ENCODE peak calls at places on chromosome 9, in four cellular contexts. One of them, this sample, is unnamed. For H3K4me1, the result is how much of the 10 kb centered on the place peaks cover.

GRCh38 chr9:19028835-19029451 is 4.1 kb downstream of the SAXO1 start:
- DNase-seq in H1: no peak
- DNase-seq in H9: peak
- DNase-seq in IMR-90: peak
- DNase-seq in this sample: peak

GRCh38 chr9:135060461-135061116 is 26.9 kb upstream of the OLFM1 start:
- DNase-seq in H1: no peak
- DNase-seq in H9: peak
- DNase-seq in IMR-90: no peak
- DNase-seq in this sample: no peak

GRCh38 chr9:8804618-8805017 is 1005.0 kb upstream of the DMAC1 start:
- DNase-seq in H9: no peak
- DNase-seq in IMR-90: no peak
- DNase-seq in H1: no peak
- DNase-seq in this sample: no peak

GRCh38 chr9:136496801-136497620 is 14.2 kb upstream of the SEC16A start:
- DNase-seq in H1: no peak
- DNase-seq in IMR-90: no peak
- DNase-seq in H9: no peak
- DNase-seq in this sample: no peak

GRCh38 chr9:122248448-122248865 is 16.2 kb downstream of the RBM18 start:
- DNase-seq in H1: no peak
- DNase-seq in H9: no peak
- DNase-seq in IMR-90: no peak
- DNase-seq in this sample: no peak

GRCh38 chr9:131410051-131410491 is 16.2 kb downstream of the PRRC2B start:
- DNase-seq in H9: no peak
- DNase-seq in H1: no peak
- DNase-seq in IMR-90: peak
- DNase-seq in this sample: no peak

GRCh38 chr9:69579749-69580581 is 92.2 kb downstream of the APBA1 start:
- DNase-seq in H1: no peak
- DNase-seq in IMR-90: no peak
- DNase-seq in H9: no peak
- DNase-seq in this sample: no peak

GRCh38 chr9:100938507-100938906 is 90.0 kb upstream of the PLPPR1 start:
- DNase-seq in IMR-90: no peak
- DNase-seq in H1: no peak
- DNase-seq in H9: no peak
- DNase-seq in this sample: no peak

GRCh38 chr9:93920401-93920800 is 34.8 kb downstream of the BARX1 start:
- DNase-seq in H1: no peak
- DNase-seq in H9: no peak
- DNase-seq in IMR-90: no peak
- DNase-seq in this sample: no peak

GRCh38 chr9:95516736-95517558 is at the start of gene PTCH1:
- DNase-seq in IMR-90: peak
- DNase-seq in H1: peak
- DNase-seq in H9: peak
- DNase-seq in this sample: no peak

GRCh38 chr9:124220551-124221451 is 36.9 kb upstream of the NEK6 start:
- DNase-seq in H1: no peak
- DNase-seq in H9: no peak
- DNase-seq in IMR-90: peak
- DNase-seq in this sample: no peak
- H3K4me1 ChIP-seq in H1: under half
- H3K4me1 ChIP-seq in H9: under half
- H3K4me1 ChIP-seq in IMR-90: under half
- H3K4me1 ChIP-seq in this sample: under half

GRCh38 chr9:98607787-98608186 is 100.9 kb downstream of the GABBR2 start:
- DNase-seq in H1: no peak
- DNase-seq in H9: no peak
- DNase-seq in IMR-90: peak
- DNase-seq in this sample: no peak

GRCh38 chr9:98610711-98611110 is 98.0 kb downstream of the GABBR2 start:
- DNase-seq in H1: no peak
- DNase-seq in H9: no peak
- DNase-seq in IMR-90: no peak
- DNase-seq in this sample: no peak

GRCh38 chr9:98611319-98611718 is 97.4 kb downstream of the GABBR2 start:
- DNase-seq in H1: no peak
- DNase-seq in H9: no peak
- DNase-seq in IMR-90: no peak
- DNase-seq in this sample: no peak

GRCh38 chr9:98610196-98610595 is 98.5 kb downstream of the GABBR2 start:
- DNase-seq in H1: no peak
- DNase-seq in IMR-90: peak
- DNase-seq in H9: no peak
- DNase-seq in this sample: no peak

GRCh38 chr9:98609646-98610045 is 99.1 kb downstream of the GABBR2 start:
- DNase-seq in H1: no peak
- DNase-seq in IMR-90: no peak
- DNase-seq in H9: no peak
- DNase-seq in this sample: no peak
- H3K14ac ChIP-seq in H1: no peak
- H3K14ac ChIP-seq in IMR-90: peak
- H3K14ac ChIP-seq in H9: no peak
- H3K14ac ChIP-seq in this sample: no peak

DNA sequence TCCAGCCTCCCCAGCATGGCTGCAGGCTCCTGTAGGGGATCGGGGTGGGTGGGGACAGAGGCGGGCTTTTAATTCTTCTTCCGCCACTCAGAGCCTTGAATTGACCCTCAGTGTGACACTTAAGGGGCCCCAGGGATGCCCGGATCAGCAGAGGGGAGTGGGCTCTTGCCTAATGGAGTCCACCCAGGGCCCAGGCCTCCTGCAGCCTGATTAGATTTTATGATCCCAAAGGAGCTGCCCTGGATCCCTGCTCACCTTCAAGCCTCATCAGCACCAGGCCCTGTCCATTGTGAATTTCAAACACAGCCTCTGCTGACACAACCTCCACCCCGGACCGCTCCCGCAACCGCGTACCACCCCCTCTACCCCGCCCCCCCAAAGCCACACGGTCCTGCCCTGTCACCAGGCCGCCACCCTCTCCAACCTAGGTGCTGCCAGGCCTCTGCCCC is 214.1 kb upstream of the IER5L start:
- DNase-seq in IMR-90: no peak
- DNase-seq in H9: peak
- DNase-seq in H1: no peak
- DNase-seq in this sample: no peak
- H3K27ac ChIP-seq in IMR-90: no peak
- H3K27ac ChIP-seq in H9: no peak
- H3K27ac ChIP-seq in H1: no peak
- H3K27ac ChIP-seq in this sample: no peak

GRCh38 chr9:35547889-35548418 is 57.1 kb upstream of the TESK1 start:
- DNase-seq in H1: no peak
- DNase-seq in H9: no peak
- DNase-seq in IMR-90: no peak
- DNase-seq in this sample: no peak

GRCh38 chr9:35548571-35548970 is 56.5 kb upstream of the TESK1 start:
- DNase-seq in IMR-90: peak
- DNase-seq in H9: no peak
- DNase-seq in H1: no peak
- DNase-seq in this sample: no peak

GRCh38 chr9:35552376-35552775 is 52.7 kb upstream of the TESK1 start:
- DNase-seq in H9: no peak
- DNase-seq in IMR-90: peak
- DNase-seq in H1: no peak
- DNase-seq in this sample: no peak

GRCh38 chr9:35546853-35547252 is 56.9 kb downstream of the RUSC2 start:
- DNase-seq in H9: no peak
- DNase-seq in IMR-90: no peak
- DNase-seq in H1: no peak
- DNase-seq in this sample: no peak

GRCh38 chr9:35549466-35549865 is 55.6 kb upstream of the TESK1 start:
- DNase-seq in IMR-90: no peak
- DNase-seq in H9: no peak
- DNase-seq in H1: no peak
- DNase-seq in this sample: no peak
- H3K4me1 ChIP-seq in IMR-90: under half
- H3K4me1 ChIP-seq in H9: under half
- H3K4me1 ChIP-seq in H1: under half
- H3K4me1 ChIP-seq in this sample: under half

DNA sequence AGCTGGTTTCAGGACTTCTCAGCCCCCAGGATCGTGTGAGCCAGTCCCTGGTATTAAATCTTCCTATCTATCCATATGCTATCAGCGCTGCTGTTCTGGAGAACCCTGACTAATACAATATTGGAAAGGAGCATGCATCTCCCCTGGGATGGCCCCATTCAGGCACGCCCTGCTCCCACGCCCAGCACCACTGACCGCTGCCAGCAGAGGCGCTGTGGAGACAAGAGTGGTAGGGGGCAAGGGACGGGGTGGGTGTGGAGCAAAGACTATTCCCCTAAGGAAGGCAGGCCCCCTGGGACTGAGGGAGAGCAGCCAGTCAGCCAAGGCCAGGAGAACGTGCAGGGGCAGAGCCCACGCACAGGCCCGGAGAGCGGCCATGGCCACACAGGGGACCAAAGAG is 116.0 kb downstream of the VAV2 start:
- DNase-seq in H9: peak
- DNase-seq in IMR-90: no peak
- DNase-seq in H1: peak
- DNase-seq in this sample: no peak
- H3K14ac ChIP-seq in H9: no peak
- H3K14ac ChIP-seq in IMR-90: no peak
- H3K14ac ChIP-seq in H1: no peak
- H3K14ac ChIP-seq in this sample: no peak

This sample was measured in neuronal stem cell.